ENCODE peak calls at places on chromosome 6, in eight cellular contexts. One of them, this sample, is unnamed.

GRCh38 chr6:121849477-121849876 is 414.0 kb downstream of the GJA1 start:
- DNase-seq in heart right ventricle: no peak
- DNase-seq in fibroblast of lung: peak; percentile 67
- DNase-seq in CD8-positive, alpha-beta memory T cell: no peak
- DNase-seq in heart left ventricle: peak; percentile 66
- DNase-seq in H9: peak; percentile 83
- DNase-seq in SK-N-SH: peak; percentile 59
- DNase-seq in spleen: no peak
- DNase-seq in this sample: peak; percentile 75

GRCh38 chr6:42970859-42971612 is 7.9 kb downstream of the PEX6 start:
- DNase-seq in spleen: no peak
- DNase-seq in SK-N-SH: no peak
- DNase-seq in CD8-positive, alpha-beta memory T cell: no peak
- DNase-seq in heart right ventricle: no peak
- DNase-seq in fibroblast of lung: peak; percentile 47
- DNase-seq in heart left ventricle: no peak
- DNase-seq in H9: no peak
- DNase-seq in this sample: no peak

GRCh38 chr6:107179004-107179403 is 63.7 kb upstream of the BEND3 start:
- DNase-seq in heart right ventricle: no peak
- DNase-seq in heart left ventricle: no peak
- DNase-seq in CD8-positive, alpha-beta memory T cell: no peak
- DNase-seq in H9: no peak
- DNase-seq in SK-N-SH: no peak
- DNase-seq in spleen: no peak
- DNase-seq in fibroblast of lung: no peak
- DNase-seq in this sample: no peak

GRCh38 chr6:43621836-43622180 is 7.3 kb downstream of the GTPBP2 start:
- DNase-seq in spleen: no peak
- DNase-seq in H9: no peak
- DNase-seq in fibroblast of lung: no peak
- DNase-seq in heart right ventricle: no peak
- DNase-seq in heart left ventricle: no peak
- DNase-seq in CD8-positive, alpha-beta memory T cell: no peak
- DNase-seq in SK-N-SH: no peak
- DNase-seq in this sample: no peak

GRCh38 chr6:158131926-158132325 is 36.1 kb downstream of the SERAC1 start:
- DNase-seq in CD8-positive, alpha-beta memory T cell: no peak
- DNase-seq in heart right ventricle: no peak
- DNase-seq in fibroblast of lung: peak; percentile 9
- DNase-seq in H9: no peak
- DNase-seq in heart left ventricle: no peak
- DNase-seq in SK-N-SH: peak; percentile 62
- DNase-seq in spleen: no peak
- DNase-seq in this sample: no peak

GRCh38 chr6:27066802-27067201 is 180.7 kb upstream of the PRSS16 start:
- DNase-seq in H9: no peak
- DNase-seq in heart left ventricle: no peak
- DNase-seq in fibroblast of lung: no peak
- DNase-seq in heart right ventricle: no peak
- DNase-seq in SK-N-SH: no peak
- DNase-seq in CD8-positive, alpha-beta memory T cell: no peak
- DNase-seq in spleen: no peak
- DNase-seq in this sample: no peak

GRCh38 chr6:63802606-63803206 is 167.1 kb downstream of the PHF3 start:
- DNase-seq in SK-N-SH: peak; percentile 12
- DNase-seq in heart left ventricle: no peak
- DNase-seq in CD8-positive, alpha-beta memory T cell: no peak
- DNase-seq in spleen: no peak
- DNase-seq in fibroblast of lung: peak; percentile 17
- DNase-seq in heart right ventricle: no peak
- DNase-seq in H9: no peak
- DNase-seq in this sample: no peak

GRCh38 chr6:145036236-145036635 is 699.1 kb downstream of the EPM2A start:
- DNase-seq in CD8-positive, alpha-beta memory T cell: no peak
- DNase-seq in heart left ventricle: no peak
- DNase-seq in heart right ventricle: no peak
- DNase-seq in H9: no peak
- DNase-seq in SK-N-SH: no peak
- DNase-seq in spleen: no peak
- DNase-seq in fibroblast of lung: peak; percentile 46
- DNase-seq in this sample: no peak

GRCh38 chr6:131920656-131921055 is 30.5 kb downstream of the CCN2 start:
- DNase-seq in CD8-positive, alpha-beta memory T cell: no peak
- DNase-seq in SK-N-SH: no peak
- DNase-seq in heart left ventricle: no peak
- DNase-seq in heart right ventricle: no peak
- DNase-seq in fibroblast of lung: no peak
- DNase-seq in spleen: no peak
- DNase-seq in H9: no peak
- DNase-seq in this sample: no peak

GRCh38 chr6:15510121-15510520 is 152.7 kb downstream of the DTNBP1 start:
- DNase-seq in SK-N-SH: no peak
- DNase-seq in heart left ventricle: no peak
- DNase-seq in H9: no peak
- DNase-seq in CD8-positive, alpha-beta memory T cell: no peak
- DNase-seq in spleen: peak; percentile 72
- DNase-seq in fibroblast of lung: no peak
- DNase-seq in heart right ventricle: no peak
- DNase-seq in this sample: no peak

GRCh38 chr6:140441256-140441655 is 1066.8 kb upstream of the CITED2 start:
- DNase-seq in CD8-positive, alpha-beta memory T cell: no peak
- DNase-seq in fibroblast of lung: peak; percentile 63
- DNase-seq in H9: peak; percentile 49
- DNase-seq in heart left ventricle: peak; percentile 71
- DNase-seq in SK-N-SH: peak; percentile 11
- DNase-seq in spleen: peak; percentile 73
- DNase-seq in heart right ventricle: peak; percentile 32
- DNase-seq in this sample: peak; percentile 62

GRCh38 chr6:13453771-13454251 is 33.6 kb downstream of the GFOD1 start:
- DNase-seq in H9: no peak
- DNase-seq in CD8-positive, alpha-beta memory T cell: peak; percentile 53
- DNase-seq in heart left ventricle: no peak
- DNase-seq in fibroblast of lung: peak; percentile 66
- DNase-seq in spleen: no peak
- DNase-seq in SK-N-SH: no peak
- DNase-seq in heart right ventricle: no peak
- DNase-seq in this sample: no peak

GRCh38 chr6:89952696-89953095 is 58.4 kb downstream of the GJA10 start:
- DNase-seq in SK-N-SH: no peak
- DNase-seq in H9: no peak
- DNase-seq in fibroblast of lung: peak; percentile 92
- DNase-seq in CD8-positive, alpha-beta memory T cell: peak; percentile 83
- DNase-seq in heart right ventricle: no peak
- DNase-seq in spleen: no peak
- DNase-seq in heart left ventricle: no peak
- DNase-seq in this sample: no peak

GRCh38 chr6:126040394-126040793 is 54.1 kb downstream of the TRMT11 start:
- DNase-seq in spleen: no peak
- DNase-seq in fibroblast of lung: no peak
- DNase-seq in heart left ventricle: no peak
- DNase-seq in H9: no peak
- DNase-seq in heart right ventricle: no peak
- DNase-seq in CD8-positive, alpha-beta memory T cell: no peak
- DNase-seq in SK-N-SH: no peak
- DNase-seq in this sample: no peak
- H3K9me3 ChIP-seq in spleen: peaks cover 4% of the 10 kb centered on the region
- H3K9me3 ChIP-seq in fibroblast of lung: no peaks in the 10 kb centered on the region
- H3K9me3 ChIP-seq in heart left ventricle: peaks cover 4% of the 10 kb centered on the region
- H3K9me3 ChIP-seq in H9: no peaks in the 10 kb centered on the region
- H3K9me3 ChIP-seq in heart right ventricle: no peaks in the 10 kb centered on the region
- H3K9me3 ChIP-seq in CD8-positive, alpha-beta memory T cell: no peaks in the 10 kb centered on the region
- H3K9me3 ChIP-seq in SK-N-SH: no peaks in the 10 kb centered on the region
- H3K9me3 ChIP-seq in this sample: no peaks in the 10 kb centered on the region

GRCh38 chr6:168072730-168073129 is 6.3 kb downstream of the FRMD1 start:
- DNase-seq in heart right ventricle: no peak
- DNase-seq in spleen: no peak
- DNase-seq in heart left ventricle: no peak
- DNase-seq in SK-N-SH: no peak
- DNase-seq in CD8-positive, alpha-beta memory T cell: no peak
- DNase-seq in H9: no peak
- DNase-seq in fibroblast of lung: no peak
- DNase-seq in this sample: no peak

GRCh38 chr6:168075787-168076202 is 3.2 kb downstream of the FRMD1 start:
- DNase-seq in H9: no peak
- DNase-seq in spleen: no peak
- DNase-seq in SK-N-SH: no peak
- DNase-seq in fibroblast of lung: no peak
- DNase-seq in heart left ventricle: no peak
- DNase-seq in heart right ventricle: no peak
- DNase-seq in CD8-positive, alpha-beta memory T cell: no peak
- DNase-seq in this sample: no peak

GRCh38 chr6:168072266-168072665 is 6.7 kb downstream of the FRMD1 start:
- DNase-seq in SK-N-SH: no peak
- DNase-seq in CD8-positive, alpha-beta memory T cell: no peak
- DNase-seq in fibroblast of lung: no peak
- DNase-seq in H9: no peak
- DNase-seq in spleen: no peak
- DNase-seq in heart left ventricle: no peak
- DNase-seq in heart right ventricle: no peak
- DNase-seq in this sample: no peak

GRCh38 chr6:168075216-168075615 is 3.8 kb downstream of the FRMD1 start:
- DNase-seq in CD8-positive, alpha-beta memory T cell: no peak
- DNase-seq in SK-N-SH: no peak
- DNase-seq in spleen: no peak
- DNase-seq in heart left ventricle: no peak
- DNase-seq in heart right ventricle: no peak
- DNase-seq in fibroblast of lung: no peak
- DNase-seq in H9: no peak
- DNase-seq in this sample: no peak

GRCh38 chr6:168073937-168074730 is 4.9 kb downstream of the FRMD1 start:
- DNase-seq in heart right ventricle: no peak
- DNase-seq in CD8-positive, alpha-beta memory T cell: no peak
- DNase-seq in SK-N-SH: no peak
- DNase-seq in fibroblast of lung: no peak
- DNase-seq in spleen: no peak
- DNase-seq in H9: no peak
- DNase-seq in heart left ventricle: no peak
- DNase-seq in this sample: no peak
- H3K27ac ChIP-seq in heart right ventricle: no peak overlapping the region
- H3K27ac ChIP-seq in CD8-positive, alpha-beta memory T cell: no peak overlapping the region
- H3K27ac ChIP-seq in SK-N-SH: no peak overlapping the region
- H3K27ac ChIP-seq in fibroblast of lung: no peak overlapping the region
- H3K27ac ChIP-seq in spleen: no peak overlapping the region
- H3K27ac ChIP-seq in H9: no peak overlapping the region
- H3K27ac ChIP-seq in heart left ventricle: no peak overlapping the region
- H3K27ac ChIP-seq in this sample: no peak overlapping the region

GRCh38 chr6:25627001-25627400 is 25.0 kb upstream of the SCGN start:
- DNase-seq in H9: peak; percentile 66
- DNase-seq in spleen: no peak
- DNase-seq in heart right ventricle: no peak
- DNase-seq in heart left ventricle: no peak
- DNase-seq in fibroblast of lung: no peak
- DNase-seq in SK-N-SH: no peak
- DNase-seq in CD8-positive, alpha-beta memory T cell: no peak
- DNase-seq in this sample: no peak

GRCh38 chr6:25619222-25619621 is 32.8 kb upstream of the SCGN start:
- DNase-seq in fibroblast of lung: no peak
- DNase-seq in H9: no peak
- DNase-seq in spleen: no peak
- DNase-seq in heart left ventricle: no peak
- DNase-seq in heart right ventricle: no peak
- DNase-seq in SK-N-SH: no peak
- DNase-seq in CD8-positive, alpha-beta memory T cell: no peak
- DNase-seq in this sample: no peak

GRCh38 chr6:25623874-25624273 is 28.1 kb upstream of the SCGN start:
- DNase-seq in spleen: no peak
- DNase-seq in heart right ventricle: no peak
- DNase-seq in CD8-positive, alpha-beta memory T cell: no peak
- DNase-seq in SK-N-SH: peak; percentile 42
- DNase-seq in H9: no peak
- DNase-seq in heart left ventricle: no peak
- DNase-seq in fibroblast of lung: no peak
- DNase-seq in this sample: no peak

GRCh38 chr6:25620391-25620790 is 31.6 kb upstream of the SCGN start:
- DNase-seq in CD8-positive, alpha-beta memory T cell: no peak
- DNase-seq in fibroblast of lung: no peak
- DNase-seq in heart left ventricle: no peak
- DNase-seq in SK-N-SH: no peak
- DNase-seq in heart right ventricle: no peak
- DNase-seq in spleen: no peak
- DNase-seq in H9: no peak
- DNase-seq in this sample: no peak

DNA sequence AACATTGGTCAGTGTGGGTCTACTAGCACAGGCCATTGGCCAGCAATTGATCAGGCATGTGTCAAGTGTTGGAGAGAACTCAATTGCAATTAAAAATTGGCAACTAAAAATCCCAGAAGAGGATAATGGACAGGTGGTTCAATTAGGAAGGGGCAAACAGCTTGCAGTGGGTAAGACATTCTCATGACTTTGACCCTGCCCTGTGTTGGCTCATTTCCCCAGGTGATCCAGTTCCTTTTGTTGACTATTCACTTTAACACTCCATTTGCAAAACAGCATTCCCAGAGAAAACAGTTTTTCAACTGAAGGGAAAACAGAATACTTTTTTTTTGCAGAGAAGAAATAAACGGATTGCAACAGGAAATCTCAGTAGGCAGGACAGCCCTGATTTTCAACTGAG is 28.9 kb upstream of the SCGN start:
- DNase-seq in spleen: no peak
- DNase-seq in CD8-positive, alpha-beta memory T cell: no peak
- DNase-seq in H9: no peak
- DNase-seq in fibroblast of lung: no peak
- DNase-seq in heart left ventricle: no peak
- DNase-seq in heart right ventricle: no peak
- DNase-seq in SK-N-SH: no peak
- DNase-seq in this sample: no peak
- H3K9me3 ChIP-seq in spleen: no peaks in the 10 kb centered on the region
- H3K9me3 ChIP-seq in CD8-positive, alpha-beta memory T cell: no peaks in the 10 kb centered on the region
- H3K9me3 ChIP-seq in H9: no peaks in the 10 kb centered on the region
- H3K9me3 ChIP-seq in fibroblast of lung: no peaks in the 10 kb centered on the region
- H3K9me3 ChIP-seq in heart left ventricle: no peaks in the 10 kb centered on the region
- H3K9me3 ChIP-seq in heart right ventricle: no peaks in the 10 kb centered on the region
- H3K9me3 ChIP-seq in SK-N-SH: no peaks in the 10 kb centered on the region
- H3K9me3 ChIP-seq in this sample: no peaks in the 10 kb centered on the region

DNA sequence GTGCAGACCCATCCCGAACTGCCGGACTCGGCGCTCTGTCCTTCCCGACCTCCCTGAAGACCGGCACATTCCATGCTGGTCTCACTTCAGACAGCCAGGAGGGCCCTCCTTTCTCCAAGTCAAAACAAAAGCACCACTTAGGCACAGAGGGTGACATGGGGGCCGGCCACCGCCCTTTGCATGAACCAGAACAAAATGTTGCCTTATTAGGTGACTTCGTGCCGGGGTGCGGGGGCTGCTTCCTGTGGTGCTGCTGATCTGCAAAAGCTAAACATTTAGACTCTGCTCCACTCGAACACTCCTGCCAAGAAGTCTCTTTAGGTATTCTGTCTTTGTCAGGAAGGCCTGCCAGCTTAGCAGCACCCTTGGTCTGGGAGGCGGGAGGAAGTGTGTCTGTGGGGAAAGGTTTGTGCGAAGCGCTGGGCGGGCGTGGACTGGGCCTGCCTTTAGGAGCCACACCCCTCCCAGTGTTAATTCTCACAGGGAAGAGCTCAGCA is 133.8 kb downstream of the SMOC2 start:
- DNase-seq in fibroblast of lung: no peak
- DNase-seq in CD8-positive, alpha-beta memory T cell: no peak
- DNase-seq in heart left ventricle: no peak
- DNase-seq in H9: no peak
- DNase-seq in SK-N-SH: no peak
- DNase-seq in heart right ventricle: peak; percentile 32
- DNase-seq in spleen: no peak
- DNase-seq in this sample: peak; percentile 88
- H3K27ac ChIP-seq in fibroblast of lung: no peak overlapping the region
- H3K27ac ChIP-seq in CD8-positive, alpha-beta memory T cell: no peak overlapping the region
- H3K27ac ChIP-seq in heart left ventricle: no peak overlapping the region
- H3K27ac ChIP-seq in H9: no peak overlapping the region
- H3K27ac ChIP-seq in SK-N-SH: no peak overlapping the region
- H3K27ac ChIP-seq in heart right ventricle: no peak overlapping the region
- H3K27ac ChIP-seq in spleen: no peak overlapping the region
- H3K27ac ChIP-seq in this sample: peak overlapping the region; percentile 36

This sample was measured in ovary.